ENCODE peak calls at places on chromosomes 2 and 18, in ten cellular contexts. One of them, this sample, is unnamed.

GRCh38 chr18:3748081-3748480 is 298.1 kb downstream of the TGIF1 start:
- DNase-seq in MM.1S: no peak
- DNase-seq in HFF-Myc: no peak
- DNase-seq in fibroblast of mammary gland: peak; percentile 15
- DNase-seq in gastrocnemius medialis: no peak
- DNase-seq in SK-N-SH: no peak
- DNase-seq in mucosa of descending colon: no peak
- DNase-seq in Calu3: no peak
- DNase-seq in Panc1: no peak
- DNase-seq in HCT116: no peak
- DNase-seq in this sample: no peak

GRCh38 chr2:241950878-241951331 is 81.4 kb downstream of the RTP5 start:
- DNase-seq in Calu3: peak; percentile 83
- DNase-seq in HFF-Myc: peak; percentile 17
- DNase-seq in HCT116: peak; percentile 31
- DNase-seq in MM.1S: peak; percentile 59
- DNase-seq in gastrocnemius medialis: no peak
- DNase-seq in SK-N-SH: peak; percentile 94
- DNase-seq in fibroblast of mammary gland: peak; percentile 63
- DNase-seq in mucosa of descending colon: no peak
- DNase-seq in Panc1: peak; percentile 27
- DNase-seq in this sample: peak; percentile 53

GRCh38 chr18:5110288-5110687 is 86.8 kb downstream of the AKAIN1 start:
- DNase-seq in SK-N-SH: no peak
- DNase-seq in mucosa of descending colon: no peak
- DNase-seq in Panc1: no peak
- DNase-seq in fibroblast of mammary gland: no peak
- DNase-seq in gastrocnemius medialis: no peak
- DNase-seq in MM.1S: no peak
- DNase-seq in HCT116: no peak
- DNase-seq in Calu3: no peak
- DNase-seq in HFF-Myc: no peak
- DNase-seq in this sample: no peak

GRCh38 chr2:210558708-210559107 is 2.3 kb downstream of the CPS1 start:
- DNase-seq in HCT116: no peak
- DNase-seq in Calu3: peak; percentile 11
- DNase-seq in Panc1: no peak
- DNase-seq in HFF-Myc: no peak
- DNase-seq in mucosa of descending colon: no peak
- DNase-seq in fibroblast of mammary gland: peak; percentile 30
- DNase-seq in SK-N-SH: no peak
- DNase-seq in gastrocnemius medialis: no peak
- DNase-seq in MM.1S: no peak
- DNase-seq in this sample: no peak

GRCh38 chr2:98828793-98829371 is 98.0 kb upstream of the MGAT4A start:
- DNase-seq in SK-N-SH: no peak
- DNase-seq in HFF-Myc: no peak
- DNase-seq in mucosa of descending colon: no peak
- DNase-seq in MM.1S: no peak
- DNase-seq in gastrocnemius medialis: no peak
- DNase-seq in Panc1: no peak
- DNase-seq in HCT116: no peak
- DNase-seq in fibroblast of mammary gland: no peak
- DNase-seq in Calu3: no peak
- DNase-seq in this sample: no peak

GRCh38 chr2:152186257-152186656 is 10.7 kb upstream of the STAM2 start:
- DNase-seq in fibroblast of mammary gland: no peak
- DNase-seq in Calu3: no peak
- DNase-seq in HFF-Myc: no peak
- DNase-seq in MM.1S: no peak
- DNase-seq in HCT116: no peak
- DNase-seq in Panc1: no peak
- DNase-seq in SK-N-SH: no peak
- DNase-seq in mucosa of descending colon: no peak
- DNase-seq in gastrocnemius medialis: no peak
- DNase-seq in this sample: no peak

GRCh38 chr2:25845843-25846505 is 32.3 kb downstream of the ASXL2 start:
- DNase-seq in HCT116: no peak
- DNase-seq in gastrocnemius medialis: no peak
- DNase-seq in SK-N-SH: no peak
- DNase-seq in MM.1S: no peak
- DNase-seq in HFF-Myc: no peak
- DNase-seq in Panc1: no peak
- DNase-seq in fibroblast of mammary gland: peak; percentile 47
- DNase-seq in mucosa of descending colon: no peak
- DNase-seq in Calu3: no peak
- DNase-seq in this sample: no peak

GRCh38 chr2:180450841-180451240 is 443.7 kb upstream of the CWC22 start:
- DNase-seq in fibroblast of mammary gland: no peak
- DNase-seq in Panc1: no peak
- DNase-seq in MM.1S: no peak
- DNase-seq in mucosa of descending colon: no peak
- DNase-seq in Calu3: no peak
- DNase-seq in SK-N-SH: no peak
- DNase-seq in gastrocnemius medialis: no peak
- DNase-seq in HCT116: no peak
- DNase-seq in HFF-Myc: no peak
- DNase-seq in this sample: no peak

GRCh38 chr2:236947896-236948295 is 137.8 kb upstream of the COPS8 start:
- DNase-seq in HCT116: no peak
- DNase-seq in gastrocnemius medialis: no peak
- DNase-seq in fibroblast of mammary gland: no peak
- DNase-seq in Panc1: no peak
- DNase-seq in mucosa of descending colon: no peak
- DNase-seq in HFF-Myc: no peak
- DNase-seq in SK-N-SH: no peak
- DNase-seq in MM.1S: no peak
- DNase-seq in Calu3: no peak
- DNase-seq in this sample: no peak

GRCh38 chr18:10524507-10525425 is 1.1 kb upstream of the NAPG start:
- DNase-seq in HFF-Myc: no peak
- DNase-seq in gastrocnemius medialis: no peak
- DNase-seq in MM.1S: no peak
- DNase-seq in fibroblast of mammary gland: peak; percentile 80
- DNase-seq in HCT116: no peak
- DNase-seq in mucosa of descending colon: no peak
- DNase-seq in SK-N-SH: no peak
- DNase-seq in Calu3: no peak
- DNase-seq in Panc1: no peak
- DNase-seq in this sample: no peak

GRCh38 chr18:31206787-31207381 is 44.2 kb upstream of the DSC1 start:
- DNase-seq in fibroblast of mammary gland: peak; percentile 12
- DNase-seq in Panc1: peak; percentile 50
- DNase-seq in gastrocnemius medialis: no peak
- DNase-seq in Calu3: peak; percentile 92
- DNase-seq in HFF-Myc: no peak
- DNase-seq in SK-N-SH: peak; percentile 2
- DNase-seq in HCT116: peak; percentile 97
- DNase-seq in mucosa of descending colon: peak; percentile 92
- DNase-seq in MM.1S: no peak
- DNase-seq in this sample: no peak

GRCh38 chr18:61322265-61322873 is 10.9 kb upstream of the CDH20 start:
- DNase-seq in fibroblast of mammary gland: peak; percentile 58
- DNase-seq in SK-N-SH: peak; percentile 62
- DNase-seq in Panc1: peak; percentile 24
- DNase-seq in gastrocnemius medialis: no peak
- DNase-seq in Calu3: peak; percentile 87
- DNase-seq in HCT116: peak; percentile 27
- DNase-seq in HFF-Myc: peak; percentile 9
- DNase-seq in MM.1S: peak; percentile 59
- DNase-seq in mucosa of descending colon: peak; percentile 32
- DNase-seq in this sample: no peak

GRCh38 chr18:50340078-50340477 is 34.8 kb upstream of the SKA1 start:
- DNase-seq in SK-N-SH: no peak
- DNase-seq in HFF-Myc: no peak
- DNase-seq in mucosa of descending colon: no peak
- DNase-seq in Calu3: no peak
- DNase-seq in MM.1S: no peak
- DNase-seq in Panc1: no peak
- DNase-seq in fibroblast of mammary gland: no peak
- DNase-seq in HCT116: no peak
- DNase-seq in gastrocnemius medialis: no peak
- DNase-seq in this sample: no peak
- TF ChIP-seq CTCF in SK-N-SH: peak; percentile 17
- TF ChIP-seq CTCF in HFF-Myc: peak; percentile 12
- TF ChIP-seq CTCF in mucosa of descending colon: no peak
- TF ChIP-seq CTCF in Calu3: no peak
- TF ChIP-seq CTCF in MM.1S: no peak
- TF ChIP-seq CTCF in Panc1: no peak
- TF ChIP-seq CTCF in fibroblast of mammary gland: no peak
- TF ChIP-seq CTCF in HCT116: peak; percentile 33
- TF ChIP-seq CTCF in gastrocnemius medialis: no peak
- TF ChIP-seq CTCF in this sample: no peak

GRCh38 chr2:116747103-116747502 is 1067.4 kb upstream of the DDX18 start:
- DNase-seq in MM.1S: no peak
- DNase-seq in Calu3: no peak
- DNase-seq in Panc1: no peak
- DNase-seq in gastrocnemius medialis: no peak
- DNase-seq in HCT116: no peak
- DNase-seq in fibroblast of mammary gland: no peak
- DNase-seq in SK-N-SH: peak; percentile 29
- DNase-seq in HFF-Myc: no peak
- DNase-seq in mucosa of descending colon: no peak
- DNase-seq in this sample: no peak
- TF ChIP-seq CTCF in MM.1S: peak; percentile 8
- TF ChIP-seq CTCF in Calu3: no peak
- TF ChIP-seq CTCF in Panc1: peak; percentile 53
- TF ChIP-seq CTCF in gastrocnemius medialis: no peak
- TF ChIP-seq CTCF in HCT116: no peak
- TF ChIP-seq CTCF in fibroblast of mammary gland: no peak
- TF ChIP-seq CTCF in SK-N-SH: peak; percentile 9
- TF ChIP-seq CTCF in HFF-Myc: no peak
- TF ChIP-seq CTCF in mucosa of descending colon: peak; percentile 23
- TF ChIP-seq CTCF in this sample: no peak

GRCh38 chr2:239292956-239293355 is 107.9 kb downstream of the HDAC4 start:
- DNase-seq in Calu3: no peak
- DNase-seq in MM.1S: no peak
- DNase-seq in HCT116: no peak
- DNase-seq in SK-N-SH: no peak
- DNase-seq in gastrocnemius medialis: no peak
- DNase-seq in fibroblast of mammary gland: no peak
- DNase-seq in Panc1: no peak
- DNase-seq in HFF-Myc: no peak
- DNase-seq in mucosa of descending colon: no peak
- DNase-seq in this sample: no peak

GRCh38 chr2:239292531-239292930 is 108.3 kb downstream of the HDAC4 start:
- DNase-seq in fibroblast of mammary gland: no peak
- DNase-seq in mucosa of descending colon: no peak
- DNase-seq in HCT116: no peak
- DNase-seq in MM.1S: no peak
- DNase-seq in HFF-Myc: no peak
- DNase-seq in Panc1: no peak
- DNase-seq in Calu3: no peak
- DNase-seq in SK-N-SH: no peak
- DNase-seq in gastrocnemius medialis: peak; percentile 4
- DNase-seq in this sample: no peak

GRCh38 chr2:239294571-239295054 is 106.2 kb downstream of the HDAC4 start:
- DNase-seq in HFF-Myc: no peak
- DNase-seq in MM.1S: no peak
- DNase-seq in Calu3: no peak
- DNase-seq in fibroblast of mammary gland: no peak
- DNase-seq in SK-N-SH: no peak
- DNase-seq in Panc1: no peak
- DNase-seq in mucosa of descending colon: peak; percentile 84
- DNase-seq in gastrocnemius medialis: no peak
- DNase-seq in HCT116: no peak
- DNase-seq in this sample: no peak

GRCh38 chr2:239295377-239296019 is 105.3 kb downstream of the HDAC4 start:
- DNase-seq in Calu3: no peak
- DNase-seq in HCT116: no peak
- DNase-seq in HFF-Myc: no peak
- DNase-seq in mucosa of descending colon: no peak
- DNase-seq in gastrocnemius medialis: no peak
- DNase-seq in fibroblast of mammary gland: no peak
- DNase-seq in SK-N-SH: no peak
- DNase-seq in MM.1S: no peak
- DNase-seq in Panc1: no peak
- DNase-seq in this sample: no peak

DNA sequence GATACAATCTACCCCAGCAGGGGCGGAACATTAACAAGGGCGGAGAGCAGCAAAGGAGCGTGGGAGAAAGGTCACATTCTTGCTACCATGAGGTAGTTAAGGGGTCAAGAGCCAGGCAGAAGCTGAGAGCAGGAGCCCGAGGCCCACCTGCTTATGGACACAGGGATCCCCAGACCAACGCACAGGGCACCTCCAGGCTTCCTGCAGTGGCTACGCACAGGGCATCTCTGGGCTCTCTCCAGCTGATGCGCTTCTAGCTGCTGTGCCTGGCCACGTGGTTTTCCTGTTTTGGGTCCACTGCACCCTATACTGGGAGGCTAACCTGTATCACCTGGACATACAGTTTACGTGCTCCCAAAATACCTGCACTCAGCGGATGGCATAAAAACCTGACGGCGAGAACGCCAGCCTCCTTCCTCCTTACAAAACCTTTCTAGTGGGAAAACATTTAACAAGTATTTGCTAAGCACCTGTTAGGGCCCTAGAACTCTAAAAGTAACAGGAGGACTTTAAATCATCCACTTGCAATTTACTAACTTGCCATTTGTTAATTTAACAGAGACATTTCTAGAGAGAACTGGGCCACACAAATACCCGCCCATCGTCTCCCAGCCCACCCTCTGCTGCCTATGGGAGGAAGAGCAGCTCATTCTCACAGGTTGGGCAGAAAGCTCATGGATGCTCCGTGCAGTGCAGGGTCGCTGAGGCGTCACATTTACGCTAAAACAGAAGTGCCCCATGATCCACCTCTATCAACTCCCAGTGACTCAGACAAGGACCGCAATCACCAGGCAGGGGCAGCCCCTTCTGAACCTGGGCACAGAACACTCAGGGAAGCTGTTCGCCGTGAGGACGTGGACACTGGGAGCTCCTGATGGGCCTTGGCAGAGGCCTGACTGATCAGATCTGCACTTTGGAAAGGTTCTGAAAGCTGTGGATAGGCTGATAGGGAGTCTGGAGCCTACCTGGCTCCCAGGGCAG is 107.1 kb downstream of the HDAC4 start:
- DNase-seq in gastrocnemius medialis: peak; percentile 26
- DNase-seq in HFF-Myc: no peak
- DNase-seq in MM.1S: no peak
- DNase-seq in Panc1: no peak
- DNase-seq in mucosa of descending colon: no peak
- DNase-seq in fibroblast of mammary gland: no peak
- DNase-seq in Calu3: no peak
- DNase-seq in SK-N-SH: no peak
- DNase-seq in HCT116: no peak
- DNase-seq in this sample: no peak
- TF ChIP-seq CTCF in gastrocnemius medialis: no peak
- TF ChIP-seq CTCF in HFF-Myc: no peak
- TF ChIP-seq CTCF in MM.1S: no peak
- TF ChIP-seq CTCF in Panc1: no peak
- TF ChIP-seq CTCF in mucosa of descending colon: no peak
- TF ChIP-seq CTCF in fibroblast of mammary gland: no peak
- TF ChIP-seq CTCF in Calu3: no peak
- TF ChIP-seq CTCF in SK-N-SH: no peak
- TF ChIP-seq CTCF in HCT116: no peak
- TF ChIP-seq CTCF in this sample: no peak

GRCh38 chr2:58680938-58681337 is 439.8 kb upstream of the FANCL start:
- DNase-seq in fibroblast of mammary gland: peak; percentile 15
- DNase-seq in HFF-Myc: no peak
- DNase-seq in gastrocnemius medialis: no peak
- DNase-seq in Panc1: no peak
- DNase-seq in MM.1S: peak; percentile 11
- DNase-seq in SK-N-SH: no peak
- DNase-seq in mucosa of descending colon: no peak
- DNase-seq in HCT116: no peak
- DNase-seq in Calu3: no peak
- DNase-seq in this sample: no peak
- TF ChIP-seq CTCF in fibroblast of mammary gland: no peak
- TF ChIP-seq CTCF in HFF-Myc: no peak
- TF ChIP-seq CTCF in gastrocnemius medialis: no peak
- TF ChIP-seq CTCF in Panc1: no peak
- TF ChIP-seq CTCF in MM.1S: peak; percentile 8
- TF ChIP-seq CTCF in SK-N-SH: peak; percentile 44
- TF ChIP-seq CTCF in mucosa of descending colon: no peak
- TF ChIP-seq CTCF in HCT116: peak; percentile 31
- TF ChIP-seq CTCF in Calu3: no peak
- TF ChIP-seq CTCF in this sample: no peak

This sample was measured in activated B cell treated with CpG ODN at 0.5 μM for 24 hours.